ENCODE peak calls at places on chromosomes 1 and 21, in seven cellular contexts. R is NCI-H345, H is fibroblast of lung, E is cardiac muscle cell, I is progenitor cell of endocrine pancreas, V is head of caudate nucleus, U is KG1. D is an unnamed sample.

GRCh38 chr1:9652379-9653194 is 1.1 kb downstream of the PIK3CD start:
- DNase-seq in R (no peak), H (no peak), E (no peak), I (no peak), V (no peak), U (peak), D (peak)

GRCh38 chr1:102184477-102184876 is 187.8 kb upstream of the OLFM3 start:
- DNase-seq in R (no peak), H (no peak), E (no peak), I (no peak), V (no peak), U (no peak), D (no peak)

GRCh38 chr1:167082511-167083027 is 7.6 kb downstream of the GPA33 start:
- DNase-seq in R (no peak), H (no peak), E (no peak), I (no peak), V (no peak), U (no peak), D (no peak)

GRCh38 chr1:196308171-196308570 is 300.1 kb downstream of the KCNT2 start:
- DNase-seq in R (no peak), H (no peak), E (no peak), I (no peak), V (no peak), U (no peak), D (no peak)

GRCh38 chr1:179554394-179554793 is 21.4 kb downstream of the NPHS2 start:
- DNase-seq in R (no peak), H (no peak), E (no peak), I (no peak), V (no peak), U (no peak), D (no peak)

GRCh38 chr1:71490432-71490831 is 409.6 kb upstream of the ZRANB2 start:
- DNase-seq in R (no peak), H (peak), E (no peak), I (no peak), V (no peak), U (no peak), D (no peak)

GRCh38 chr1:33330376-33330890 is 9.5 kb upstream of the A3GALT2 start:
- DNase-seq in R (no peak), H (no peak), E (no peak), I (no peak), V (no peak), U (no peak), D (no peak)

GRCh38 chr1:25568834-25569598 is 25.6 kb downstream of the LDLRAP1 start:
- DNase-seq in R (no peak), H (peak), E (no peak), I (no peak), V (peak), U (no peak), D (no peak)

GRCh38 chr1:67434491-67434890 is 4.3 kb upstream of the SERBP1 start:
- DNase-seq in R (no peak), H (no peak), E (no peak), I (no peak), V (no peak), U (no peak), D (no peak)

GRCh38 chr1:213714645-213715044 is 273.1 kb upstream of the PROX1 start:
- DNase-seq in R (peak), H (no peak), E (no peak), I (no peak), V (no peak), U (no peak), D (no peak)

GRCh38 chr1:204483791-204484190 is 10.8 kb downstream of the PIK3C2B start:
- DNase-seq in R (no peak), H (no peak), E (no peak), I (no peak), V (no peak), U (no peak), D (no peak)

GRCh38 chr1:117606608-117607261 is 887 bp downstream of the TENT5C start:
- DNase-seq in R (peak), H (peak), E (peak), I (peak), V (peak), U (no peak), D (peak)

GRCh38 chr1:163315773-163316374 is 5.9 kb upstream of the NUF2 start:
- DNase-seq in R (peak), H (peak), E (peak), I (no peak), V (peak), U (no peak), D (peak)

GRCh38 chr1:33272509-33272908 is 16.2 kb downstream of the ZNF362 start:
- DNase-seq in R (no peak), H (no peak), E (no peak), I (no peak), V (no peak), U (no peak), D (no peak)

GRCh38 chr1:214617246-214617645 is 14.3 kb downstream of the CENPF start:
- DNase-seq in R (no peak), H (no peak), E (no peak), I (no peak), V (no peak), U (no peak), D (no peak)

GRCh38 chr21:41107602-41108001 is 60.4 kb upstream of the BACE2 start:
- DNase-seq in R (no peak), H (no peak), E (no peak), I (no peak), V (no peak), U (no peak), D (no peak)

GRCh38 chr1:21340230-21340564 is 49.9 kb upstream of the ECE1 start:
- DNase-seq in R (peak), H (no peak), E (no peak), I (no peak), V (no peak), U (no peak), D (no peak)

GRCh38 chr21:40270134-40270533 is 402.9 kb downstream of the PCP4 start:
- DNase-seq in R (no peak), H (no peak), E (no peak), I (no peak), V (no peak), U (no peak), D (no peak)

GRCh38 chr1:61084560-61084991 is 2.2 kb downstream of the NFIA start:
- DNase-seq in R (no peak), H (no peak), E (no peak), I (no peak), V (no peak), U (peak), D (no peak)

GRCh38 chr1:165235777-165236285 is 120.7 kb downstream of the LMX1A start:
- DNase-seq in R (peak), H (no peak), E (peak), I (no peak), V (peak), U (no peak), D (no peak)

D was measured in AML-193.